ENCODE peak calls at places on chromosomes 16 and 17, in eight cellular contexts. D is NCI-H1105 treated with DMSO at 0.1 percent for 48 hours; B is AG20443; G is fibroblast of lung; Y is fibroblast of gingiva; Z is CD8-positive, alpha-beta memory T cell; T is LHCN-M2; U is GM12892. A is an unnamed sample.

GRCh38 chr16:71796501-71796900 is 12.1 kb downstream of the AP1G1 start:
- DNase-seq in D (no peak), B (peak), G (peak), Y (no peak), Z (no peak), T (no peak), U (no peak), A (no peak)

GRCh38 chr17:43907425-43907981 is at the start of gene MPP2:
- DNase-seq in D (peak), B (peak), G (peak), Y (peak), Z (peak), T (peak), U (peak), A (peak)

GRCh38 chr16:76946879-76947278 is 244.1 kb upstream of the MON1B start:
- DNase-seq in D (no peak), B (no peak), G (peak), Y (peak), Z (no peak), T (peak), U (no peak), A (no peak)

GRCh38 chr17:48500435-48501426 is 30.1 kb downstream of the HOXB1 start:
- DNase-seq in D (no peak), B (no peak), G (peak), Y (no peak), Z (no peak), T (no peak), U (no peak), A (no peak)

GRCh38 chr16:58487566-58488351 is 12.2 kb upstream of the NDRG4 start:
- DNase-seq in D (peak), B (peak), G (peak), Y (peak), Z (peak), T (peak), U (peak), A (peak)

GRCh38 chr16:48959204-48959603 is 322.4 kb downstream of the CBLN1 start:
- DNase-seq in D (peak), B (no peak), G (peak), Y (no peak), Z (no peak), T (peak), U (no peak), A (no peak)

GRCh38 chr17:78476149-78476548 is 97.7 kb downstream of the PGS1 start:
- DNase-seq in D (no peak), B (no peak), G (no peak), Y (no peak), Z (no peak), T (no peak), U (no peak), A (no peak)

GRCh38 chr16:88315543-88316105 is 67.1 kb upstream of the ZNF469 start:
- DNase-seq in D (no peak), B (peak), G (peak), Y (no peak), Z (no peak), T (peak), U (no peak), A (no peak)

GRCh38 chr16:66447491-66447890 is 20.4 kb downstream of the BEAN1 start:
- DNase-seq in D (no peak), B (no peak), G (no peak), Y (no peak), Z (no peak), T (no peak), U (no peak), A (no peak)

GRCh38 chr17:60142872-60143499 is 6.8 kb upstream of the CA4 start:
- DNase-seq in D (peak), B (peak), G (peak), Y (peak), Z (peak), T (peak), U (no peak), A (no peak)

GRCh38 chr17:81684442-81684911 is 666 bp downstream of the HGS start:
- DNase-seq in D (no peak), B (peak), G (no peak), Y (peak), Z (no peak), T (peak), U (peak), A (no peak)

GRCh38 chr17:31148205-31148604 is 53.4 kb downstream of the NF1 start:
- DNase-seq in D (no peak), B (no peak), G (peak), Y (no peak), Z (no peak), T (peak), U (no peak), A (no peak)

GRCh38 chr16:89880477-89881367 is 7.3 kb downstream of the TCF25 start:
- DNase-seq in D (peak), B (no peak), G (no peak), Y (no peak), Z (no peak), T (no peak), U (no peak), A (no peak)

GRCh38 chr17:74739227-74739831 is 2.3 kb downstream of the RAB37 start:
- DNase-seq in D (no peak), B (no peak), G (no peak), Y (no peak), Z (no peak), T (no peak), U (no peak), A (no peak)

GRCh38 chr17:60641810-60642220 is 35.8 kb upstream of the BCAS3 start:
- DNase-seq in D (peak), B (peak), G (peak), Y (peak), Z (peak), T (peak), U (peak), A (peak)

GRCh38 chr17:48841395-48841831 is 10.6 kb downstream of the CALCOCO2 start:
- DNase-seq in D (no peak), B (peak), G (peak), Y (peak), Z (no peak), T (peak), U (no peak), A (no peak)

GRCh38 chr16:14101415-14101814 is 30.3 kb downstream of the MRTFB start:
- DNase-seq in D (no peak), B (no peak), G (no peak), Y (no peak), Z (no peak), T (no peak), U (no peak), A (no peak)

GRCh38 chr16:1078579-1079021 is 6.1 kb downstream of the SSTR5 start:
- DNase-seq in D (peak), B (peak), G (peak), Y (no peak), Z (no peak), T (peak), U (no peak), A (peak)

GRCh38 chr17:652310-652709 is 62.3 kb downstream of the VPS53 start:
- DNase-seq in D (no peak), B (peak), G (peak), Y (peak), Z (no peak), T (no peak), U (no peak), A (no peak)

GRCh38 chr16:27097671-27098275 is 31.0 kb downstream of the C16orf82 start:
- DNase-seq in D (peak), B (peak), G (peak), Y (peak), Z (no peak), T (no peak), U (no peak), A (no peak)

GRCh38 chr17:35791681-35792350 is 3.6 kb downstream of the MMP28 start:
- DNase-seq in D (no peak), B (no peak), G (no peak), Y (no peak), Z (no peak), T (no peak), U (no peak), A (peak)

GRCh38 chr17:52181842-52182241 is 23.3 kb upstream of the CA10 start:
- DNase-seq in D (peak), B (no peak), G (no peak), Y (no peak), Z (no peak), T (no peak), U (no peak), A (no peak)

GRCh38 chr16:49189286-49189685 is 92.4 kb downstream of the CBLN1 start:
- DNase-seq in D (no peak), B (no peak), G (no peak), Y (no peak), Z (no peak), T (no peak), U (no peak), A (no peak)

A was measured in upper lobe of left lung.